ENCODE peak calls at places on chromosomes 7 and 10, in six cellular contexts. One of them, this sample, is unnamed.
A peak's percentile ranks its signal among the peaks of the same experiment; 100 is the strongest.

GRCh38 chr10:49118450-49118849 is 3.1 kb upstream of the VSTM4 start:
- DNase-seq in tibial artery: no peak
- DNase-seq in adrenal gland: no peak
- DNase-seq in mammary epithelial cell: no peak
- DNase-seq in cardiac muscle cell: no peak
- DNase-seq in PC-3: no peak
- DNase-seq in this sample: no peak

GRCh38 chr10:77770081-77770867 is 132.7 kb upstream of the KCNMA1 start:
- DNase-seq in tibial artery: no peak
- DNase-seq in adrenal gland: no peak
- DNase-seq in mammary epithelial cell: no peak
- DNase-seq in cardiac muscle cell: no peak
- DNase-seq in PC-3: no peak
- DNase-seq in this sample: no peak

GRCh38 chr10:124565565-124566221 is 104.1 kb downstream of the LHPP start:
- DNase-seq in tibial artery: peak; percentile 63
- DNase-seq in adrenal gland: no peak
- DNase-seq in mammary epithelial cell: no peak
- DNase-seq in cardiac muscle cell: peak; percentile 15
- DNase-seq in PC-3: peak; percentile 16
- DNase-seq in this sample: no peak

GRCh38 chr10:3145366-3145765 is 27.2 kb downstream of the PITRM1 start:
- DNase-seq in tibial artery: no peak
- DNase-seq in adrenal gland: no peak
- DNase-seq in mammary epithelial cell: no peak
- DNase-seq in cardiac muscle cell: no peak
- DNase-seq in PC-3: no peak
- DNase-seq in this sample: no peak

GRCh38 chr10:68301790-68302502 is 29.9 kb upstream of the HNRNPH3 start:
- DNase-seq in tibial artery: no peak
- DNase-seq in adrenal gland: no peak
- DNase-seq in mammary epithelial cell: peak; percentile 30
- DNase-seq in cardiac muscle cell: peak; percentile 70
- DNase-seq in PC-3: peak; percentile 94
- DNase-seq in this sample: peak; percentile 60

GRCh38 chr10:43904301-43904700 is 255.6 kb upstream of the ZNF32 start:
- DNase-seq in tibial artery: no peak
- DNase-seq in adrenal gland: no peak
- DNase-seq in mammary epithelial cell: no peak
- DNase-seq in cardiac muscle cell: no peak
- DNase-seq in PC-3: no peak
- DNase-seq in this sample: no peak

GRCh38 chr10:119087271-119087897 is 6.8 kb upstream of the EIF3A start:
- DNase-seq in tibial artery: no peak
- DNase-seq in adrenal gland: no peak
- DNase-seq in mammary epithelial cell: peak; percentile 71
- DNase-seq in cardiac muscle cell: no peak
- DNase-seq in PC-3: no peak
- DNase-seq in this sample: no peak

GRCh38 chr10:33899578-33900531 is 565.4 kb upstream of the NRP1 start:
- DNase-seq in tibial artery: no peak
- DNase-seq in adrenal gland: no peak
- DNase-seq in mammary epithelial cell: peak; percentile 70
- DNase-seq in cardiac muscle cell: peak; percentile 40
- DNase-seq in PC-3: peak; percentile 99
- DNase-seq in this sample: no peak

GRCh38 chr10:80464557-80465466 is 10.7 kb downstream of the TSPAN14 start:
- DNase-seq in tibial artery: no peak
- DNase-seq in adrenal gland: no peak
- DNase-seq in mammary epithelial cell: no peak
- DNase-seq in cardiac muscle cell: no peak
- DNase-seq in PC-3: no peak
- DNase-seq in this sample: peak; percentile 43

GRCh38 chr7:152674860-152675760 is 831 bp downstream of the XRCC2 start:
- DNase-seq in tibial artery: no peak
- DNase-seq in adrenal gland: no peak
- DNase-seq in mammary epithelial cell: peak; percentile 20
- DNase-seq in cardiac muscle cell: peak; percentile 66
- DNase-seq in PC-3: peak; percentile 23
- DNase-seq in this sample: no peak

GRCh38 chr10:22453948-22454347 is 108.7 kb downstream of the SPAG6 start:
- DNase-seq in tibial artery: no peak
- DNase-seq in adrenal gland: no peak
- DNase-seq in mammary epithelial cell: no peak
- DNase-seq in cardiac muscle cell: no peak
- DNase-seq in PC-3: no peak
- DNase-seq in this sample: peak; percentile 9

GRCh38 chr7:70325509-70326101 is 727.3 kb downstream of the AUTS2 start:
- DNase-seq in tibial artery: no peak
- DNase-seq in adrenal gland: no peak
- DNase-seq in mammary epithelial cell: peak; percentile 76
- DNase-seq in cardiac muscle cell: peak; percentile 32
- DNase-seq in PC-3: no peak
- DNase-seq in this sample: peak; percentile 81

GRCh38 chr7:140393756-140394306 is 4.5 kb downstream of the SLC37A3 start:
- DNase-seq in tibial artery: peak; percentile 25
- DNase-seq in adrenal gland: no peak
- DNase-seq in mammary epithelial cell: no peak
- DNase-seq in cardiac muscle cell: no peak
- DNase-seq in PC-3: no peak
- DNase-seq in this sample: no peak

GRCh38 chr10:15780353-15781135 is 60.8 kb upstream of the ITGA8 start:
- DNase-seq in tibial artery: peak; percentile 76
- DNase-seq in adrenal gland: peak; percentile 33
- DNase-seq in mammary epithelial cell: peak; percentile 3
- DNase-seq in cardiac muscle cell: peak; percentile 47
- DNase-seq in PC-3: peak; percentile 13
- DNase-seq in this sample: peak; percentile 4

GRCh38 chr7:55473935-55474334 is 98.4 kb downstream of the VOPP1 start:
- DNase-seq in tibial artery: no peak
- DNase-seq in adrenal gland: no peak
- DNase-seq in mammary epithelial cell: no peak
- DNase-seq in cardiac muscle cell: no peak
- DNase-seq in PC-3: no peak
- DNase-seq in this sample: no peak

GRCh38 chr10:33542747-33543505 is 208.5 kb upstream of the NRP1 start:
- DNase-seq in tibial artery: no peak
- DNase-seq in adrenal gland: no peak
- DNase-seq in mammary epithelial cell: peak; percentile 84
- DNase-seq in cardiac muscle cell: peak; percentile 19
- DNase-seq in PC-3: peak; percentile 96
- DNase-seq in this sample: peak; percentile 14

GRCh38 chr7:129677796-129678195 is 66.3 kb downstream of the NRF1 start:
- DNase-seq in tibial artery: no peak
- DNase-seq in adrenal gland: no peak
- DNase-seq in mammary epithelial cell: no peak
- DNase-seq in cardiac muscle cell: no peak
- DNase-seq in PC-3: no peak
- DNase-seq in this sample: no peak

GRCh38 chr10:49600046-49600445 is 10.1 kb upstream of the SLC18A3 start:
- DNase-seq in tibial artery: peak; percentile 24
- DNase-seq in adrenal gland: no peak
- DNase-seq in mammary epithelial cell: no peak
- DNase-seq in cardiac muscle cell: no peak
- DNase-seq in PC-3: no peak
- DNase-seq in this sample: no peak

GRCh38 chr10:63491558-63492316 is 26.0 kb upstream of the JMJD1C start:
- DNase-seq in tibial artery: peak; percentile 72
- DNase-seq in adrenal gland: peak; percentile 59
- DNase-seq in mammary epithelial cell: peak; percentile 81
- DNase-seq in cardiac muscle cell: peak; percentile 97
- DNase-seq in PC-3: peak; percentile 83
- DNase-seq in this sample: peak; percentile 53

GRCh38 chr10:109866995-109867635 is 56.2 kb downstream of the XPNPEP1 start:
- DNase-seq in tibial artery: no peak
- DNase-seq in adrenal gland: no peak
- DNase-seq in mammary epithelial cell: no peak
- DNase-seq in cardiac muscle cell: peak; percentile 11
- DNase-seq in PC-3: no peak
- DNase-seq in this sample: no peak

GRCh38 chr7:28872226-28872625 is 85.9 kb downstream of the TRIL start:
- DNase-seq in tibial artery: no peak
- DNase-seq in adrenal gland: no peak
- DNase-seq in mammary epithelial cell: no peak
- DNase-seq in cardiac muscle cell: peak; percentile 32
- DNase-seq in PC-3: peak; percentile 68
- DNase-seq in this sample: no peak

GRCh38 chr7:28873410-28873809 is 84.7 kb downstream of the TRIL start:
- DNase-seq in tibial artery: no peak
- DNase-seq in adrenal gland: no peak
- DNase-seq in mammary epithelial cell: no peak
- DNase-seq in cardiac muscle cell: no peak
- DNase-seq in PC-3: no peak
- DNase-seq in this sample: no peak

GRCh38 chr7:28868700-28869099 is 89.4 kb downstream of the TRIL start:
- DNase-seq in tibial artery: no peak
- DNase-seq in adrenal gland: no peak
- DNase-seq in mammary epithelial cell: no peak
- DNase-seq in cardiac muscle cell: no peak
- DNase-seq in PC-3: no peak
- DNase-seq in this sample: no peak

GRCh38 chr7:28867181-28867580 is 90.9 kb downstream of the TRIL start:
- DNase-seq in tibial artery: no peak
- DNase-seq in adrenal gland: no peak
- DNase-seq in mammary epithelial cell: no peak
- DNase-seq in cardiac muscle cell: no peak
- DNase-seq in PC-3: no peak
- DNase-seq in this sample: no peak

GRCh38 chr7:28871083-28871482 is 87.0 kb downstream of the TRIL start:
- DNase-seq in tibial artery: no peak
- DNase-seq in adrenal gland: no peak
- DNase-seq in mammary epithelial cell: no peak
- DNase-seq in cardiac muscle cell: no peak
- DNase-seq in PC-3: no peak
- DNase-seq in this sample: no peak
- H3K4me1 ChIP-seq in tibial artery: no peaks in the 10 kb centered on the region
- H3K4me1 ChIP-seq in adrenal gland: no peaks in the 10 kb centered on the region
- H3K4me1 ChIP-seq in mammary epithelial cell: no peaks in the 10 kb centered on the region
- H3K4me1 ChIP-seq in cardiac muscle cell: no peaks in the 10 kb centered on the region
- H3K4me1 ChIP-seq in PC-3: peaks cover 16% of the 10 kb centered on the region
- H3K4me1 ChIP-seq in this sample: peaks cover under 1% of the 10 kb centered on the region

GRCh38 chr7:130956417-130957139 is 222.6 kb upstream of the KLF14 start:
- DNase-seq in tibial artery: no peak
- DNase-seq in adrenal gland: no peak
- DNase-seq in mammary epithelial cell: no peak
- DNase-seq in cardiac muscle cell: no peak
- DNase-seq in PC-3: no peak
- DNase-seq in this sample: peak; percentile 87

GRCh38 chr7:130957140-130957513 is 223.1 kb upstream of the KLF14 start:
- DNase-seq in tibial artery: no peak
- DNase-seq in adrenal gland: no peak
- DNase-seq in mammary epithelial cell: no peak
- DNase-seq in cardiac muscle cell: no peak
- DNase-seq in PC-3: no peak
- DNase-seq in this sample: no peak

GRCh38 chr7:130955560-130955919 is 221.5 kb upstream of the KLF14 start:
- DNase-seq in tibial artery: no peak
- DNase-seq in adrenal gland: no peak
- DNase-seq in mammary epithelial cell: no peak
- DNase-seq in cardiac muscle cell: no peak
- DNase-seq in PC-3: no peak
- DNase-seq in this sample: no peak

GRCh38 chr7:130953193-130953592 is 219.2 kb upstream of the KLF14 start:
- DNase-seq in tibial artery: no peak
- DNase-seq in adrenal gland: no peak
- DNase-seq in mammary epithelial cell: no peak
- DNase-seq in cardiac muscle cell: no peak
- DNase-seq in PC-3: no peak
- DNase-seq in this sample: no peak

GRCh38 chr7:130954918-130955559 is 221.0 kb upstream of the KLF14 start:
- DNase-seq in tibial artery: no peak
- DNase-seq in adrenal gland: no peak
- DNase-seq in mammary epithelial cell: no peak
- DNase-seq in cardiac muscle cell: no peak
- DNase-seq in PC-3: no peak
- DNase-seq in this sample: no peak
- H3K4me1 ChIP-seq in tibial artery: peaks cover 3% of the 10 kb centered on the region
- H3K4me1 ChIP-seq in adrenal gland: peaks cover 31% of the 10 kb centered on the region
- H3K4me1 ChIP-seq in mammary epithelial cell: peaks cover 30% of the 10 kb centered on the region
- H3K4me1 ChIP-seq in cardiac muscle cell: no peaks in the 10 kb centered on the region
- H3K4me1 ChIP-seq in PC-3: peaks cover 6% of the 10 kb centered on the region
- H3K4me1 ChIP-seq in this sample: peaks cover 24% of the 10 kb centered on the region

GRCh38 chr10:79243211-79244067 is 103.8 kb upstream of the PPIF start:
- DNase-seq in tibial artery: peak; percentile 82
- DNase-seq in adrenal gland: no peak
- DNase-seq in mammary epithelial cell: no peak
- DNase-seq in cardiac muscle cell: no peak
- DNase-seq in PC-3: no peak
- DNase-seq in this sample: no peak

GRCh38 chr10:79241629-79241989 is 105.7 kb upstream of the PPIF start:
- DNase-seq in tibial artery: no peak
- DNase-seq in adrenal gland: no peak
- DNase-seq in mammary epithelial cell: no peak
- DNase-seq in cardiac muscle cell: no peak
- DNase-seq in PC-3: no peak
- DNase-seq in this sample: no peak

GRCh38 chr10:79244068-79244442 is 103.2 kb upstream of the PPIF start:
- DNase-seq in tibial artery: no peak
- DNase-seq in adrenal gland: no peak
- DNase-seq in mammary epithelial cell: no peak
- DNase-seq in cardiac muscle cell: no peak
- DNase-seq in PC-3: no peak
- DNase-seq in this sample: no peak

GRCh38 chr10:79242620-79243152 is 104.6 kb upstream of the PPIF start:
- DNase-seq in tibial artery: peak; percentile 88
- DNase-seq in adrenal gland: peak; percentile 70
- DNase-seq in mammary epithelial cell: peak; percentile 70
- DNase-seq in cardiac muscle cell: peak; percentile 72
- DNase-seq in PC-3: peak; percentile 99
- DNase-seq in this sample: peak; percentile 79

DNA sequence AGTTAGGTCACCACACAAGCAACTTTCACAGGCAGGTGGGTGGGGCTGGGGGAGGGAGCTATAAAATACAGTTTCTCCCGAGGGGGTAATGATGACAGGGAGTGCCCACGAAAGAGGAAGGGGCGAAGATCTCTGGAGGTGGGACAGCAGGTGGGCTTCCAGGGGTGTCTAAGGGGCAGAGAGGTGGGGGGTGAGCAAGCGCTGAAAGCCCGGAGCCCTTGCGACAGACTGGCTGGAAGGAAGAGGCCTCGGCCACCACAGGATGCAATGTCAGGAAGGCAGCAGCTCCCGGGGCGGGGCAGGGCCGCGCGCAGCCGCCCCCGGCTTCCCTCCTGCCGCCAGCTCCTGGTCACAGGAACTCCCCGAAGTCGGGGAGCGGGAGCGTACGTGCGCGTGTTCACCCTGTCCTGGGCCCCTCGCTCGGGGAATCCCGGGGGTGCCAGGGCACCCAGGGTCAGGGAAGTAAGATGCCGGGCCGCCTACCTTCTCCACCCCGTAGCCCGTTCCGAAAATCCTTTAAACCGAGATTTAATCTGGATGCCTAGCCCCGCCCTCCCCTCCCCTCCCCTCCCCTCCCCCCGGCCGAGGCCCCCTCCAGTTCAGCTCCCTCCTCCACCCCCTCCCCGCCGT is 105.2 kb upstream of the PPIF start:
- DNase-seq in tibial artery: peak; percentile 88
- DNase-seq in adrenal gland: peak; percentile 62
- DNase-seq in mammary epithelial cell: peak; percentile 71
- DNase-seq in cardiac muscle cell: peak; percentile 54
- DNase-seq in PC-3: peak; percentile 93
- DNase-seq in this sample: no peak
- H3K4me1 ChIP-seq in tibial artery: peaks cover 30% of the 10 kb centered on the region
- H3K4me1 ChIP-seq in adrenal gland: peaks cover 80% of the 10 kb centered on the region
- H3K4me1 ChIP-seq in mammary epithelial cell: peaks cover 62% of the 10 kb centered on the region
- H3K4me1 ChIP-seq in cardiac muscle cell: peaks cover 57% of the 10 kb centered on the region
- H3K4me1 ChIP-seq in PC-3: peaks cover 25% of the 10 kb centered on the region
- H3K4me1 ChIP-seq in this sample: peaks cover 80% of the 10 kb centered on the region

GRCh38 chr10:100912013-100912608 is 652 bp upstream of the SLF2 start:
- DNase-seq in tibial artery: no peak
- DNase-seq in adrenal gland: peak; percentile 36
- DNase-seq in mammary epithelial cell: no peak
- DNase-seq in cardiac muscle cell: peak; percentile 72
- DNase-seq in PC-3: no peak
- DNase-seq in this sample: peak; percentile 43
- H3K4me1 ChIP-seq in tibial artery: peaks cover 8% of the 10 kb centered on the region
- H3K4me1 ChIP-seq in adrenal gland: peaks cover 54% of the 10 kb centered on the region
- H3K4me1 ChIP-seq in mammary epithelial cell: peaks cover 8% of the 10 kb centered on the region
- H3K4me1 ChIP-seq in cardiac muscle cell: peaks cover 20% of the 10 kb centered on the region
- H3K4me1 ChIP-seq in PC-3: peaks cover 16% of the 10 kb centered on the region
- H3K4me1 ChIP-seq in this sample: peaks cover 20% of the 10 kb centered on the region